ENCODE peak calls at places on chromosomes 16 and 17, in four cellular contexts. I, M, K and E are unnamed samples.
A peak's percentile ranks its signal among the peaks of the same experiment; 100 is the strongest.

GRCh38 chr16:11439790-11440656 is 94.8 kb downstream of the RMI2 start:
- DNase-seq in M (no peak), K (no peak), I (no peak), E (no peak)

GRCh38 chr17:7046127-7046724 is 2.3 kb upstream of the SLC16A11 start:
- DNase-seq in M (peak; percentile 95), K (no peak), I (peak; percentile 71), E (no peak)

GRCh38 chr16:16940351-16940750 is 530.4 kb downstream of the XYLT1 start:
- DNase-seq in I (no peak), M (no peak), K (no peak), E (no peak)

GRCh38 chr17:27338536-27338985 is 44.6 kb downstream of the WSB1 start:
- DNase-seq in K (no peak), I (no peak), M (no peak), E (no peak)

GRCh38 chr16:67977005-67977404 is 3.3 kb downstream of the DPEP3 start:
- DNase-seq in M (no peak), K (no peak), I (no peak), E (no peak)

GRCh38 chr17:27494192-27495091 is 38.2 kb downstream of the KSR1 start:
- DNase-seq in I (peak; percentile 51), M (peak; percentile 92), K (no peak), E (peak; percentile 83)

GRCh38 chr17:35734396-35734795 is 3.0 kb downstream of the RASL10B start:
- DNase-seq in K (no peak), M (no peak), I (no peak), E (no peak)

GRCh38 chr17:57708401-57708800 is 36.7 kb downstream of the CCDC182 start:
- DNase-seq in I (no peak), K (no peak), M (no peak), E (no peak)

GRCh38 chr16:2372684-2373083 is 32.2 kb upstream of the ABCA3 start:
- DNase-seq in M (no peak), I (no peak), K (no peak), E (no peak)

GRCh38 chr17:79811036-79811887 is 14.4 kb upstream of the CBX8 start:
- DNase-seq in I (peak; percentile 50), M (no peak), K (no peak), E (peak; percentile 68)

GRCh38 chr17:47423406-47424295 is 99.9 kb downstream of the EFCAB13 start:
- DNase-seq in K (no peak), I (no peak), M (peak; percentile 58), E (peak; percentile 54)

GRCh38 chr17:71237903-71238538 is 882.8 kb upstream of the SOX9 start:
- DNase-seq in M (no peak), K (no peak), I (peak; percentile 57), E (no peak)

GRCh38 chr17:43401293-43401692 is 2.5 kb downstream of the ARL4D start:
- DNase-seq in I (no peak), K (no peak), M (no peak), E (peak; percentile 83)
- H3K27ac ChIP-seq in I (peak overlapping the region; percentile 33), K (peak overlapping the region; percentile 97), M (peak overlapping the region; percentile 94), E (peak overlapping the region; percentile 90)

GRCh38 chr16:35203636-35204035 is 1744.2 kb downstream of the TP53TG3F start:
- DNase-seq in I (no peak), K (no peak), M (no peak), E (no peak)
- H3K9me3 ChIP-seq in I (peaks cover 5% of the 10 kb centered on the region), K (peaks cover 18% of the 10 kb centered on the region), M (no peaks in the 10 kb centered on the region), E (no peaks in the 10 kb centered on the region)

GRCh38 chr16:88809676-88810165 is 2.0 kb downstream of the APRT start:
- DNase-seq in M (no peak), K (no peak), I (no peak), E (no peak)

GRCh38 chr16:88806491-88807111 is 3.0 kb downstream of the CDT1 start:
- DNase-seq in M (no peak), K (no peak), I (no peak), E (no peak)

GRCh38 chr16:88809068-88809675 is 2.6 kb downstream of the APRT start:
- DNase-seq in I (no peak), K (no peak), M (no peak), E (no peak)

GRCh38 chr16:88807142-88807625 is 3.6 kb downstream of the CDT1 start:
- DNase-seq in I (no peak), K (no peak), M (no peak), E (no peak)

DNA sequence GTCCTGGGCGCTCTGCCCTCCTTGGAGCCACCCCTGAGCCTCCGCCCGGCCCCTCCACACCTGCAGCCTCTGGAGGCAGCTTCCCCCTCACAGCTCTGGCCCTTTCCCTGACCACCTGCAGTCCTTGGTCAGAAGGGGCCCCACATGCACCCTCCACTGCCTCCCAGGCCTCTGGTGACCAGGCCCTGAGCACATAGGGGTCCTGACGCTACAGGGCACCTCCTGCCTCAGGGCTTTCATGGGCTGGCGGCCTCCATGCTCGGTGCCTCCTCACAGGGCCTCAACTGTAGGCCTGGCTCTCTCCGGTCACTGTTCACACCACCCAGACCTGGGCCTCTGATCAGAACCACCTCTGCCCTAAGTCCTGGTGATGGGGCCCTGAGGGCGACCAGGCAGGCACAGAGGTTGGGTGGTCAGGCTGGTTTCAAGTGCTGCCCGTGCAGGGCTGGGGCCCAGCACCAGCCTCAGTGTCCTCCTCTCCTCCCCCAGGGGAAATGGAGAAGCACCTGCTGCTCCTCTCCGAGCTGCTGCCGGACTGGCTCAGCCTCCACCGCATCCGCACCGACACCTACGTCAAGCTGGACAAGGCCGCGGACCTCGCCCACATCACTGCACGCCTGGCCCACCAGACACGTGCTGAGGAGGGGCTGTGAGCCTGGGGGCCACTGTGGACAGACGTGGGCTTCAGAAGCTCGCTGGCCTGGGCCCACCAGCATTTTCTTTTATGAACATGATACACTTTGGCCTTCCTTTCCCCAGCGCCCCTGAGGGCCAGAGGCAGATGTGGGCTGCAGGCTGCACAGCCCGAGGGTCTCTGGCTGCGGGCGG is 3.9 kb downstream of the APRT start:
- DNase-seq in M (no peak), K (no peak), I (no peak), E (no peak)
- TF ChIP-seq POLR2AphosphoS5 in M (no peak), K (no peak), I (peak; percentile 42), E (no peak)

GRCh38 chr16:30380801-30381208 is 1.6 kb downstream of the SEPTIN1 start:
- DNase-seq in I (no peak), M (no peak), K (no peak), E (no peak)

GRCh38 chr16:30378236-30379164 is 3.9 kb downstream of the SEPTIN1 start:
- DNase-seq in I (peak; percentile 92), M (peak; percentile 100), K (peak; percentile 100), E (peak; percentile 100)

GRCh38 chr16:30380072-30380471 is 2.3 kb downstream of the SEPTIN1 start:
- DNase-seq in K (no peak), I (no peak), M (no peak), E (no peak)

GRCh38 chr16:30377812-30378235 is 3.2 kb downstream of the MYL11 start:
- DNase-seq in M (peak; percentile 94), K (peak; percentile 98), I (peak; percentile 85), E (peak; percentile 98)

DNA sequence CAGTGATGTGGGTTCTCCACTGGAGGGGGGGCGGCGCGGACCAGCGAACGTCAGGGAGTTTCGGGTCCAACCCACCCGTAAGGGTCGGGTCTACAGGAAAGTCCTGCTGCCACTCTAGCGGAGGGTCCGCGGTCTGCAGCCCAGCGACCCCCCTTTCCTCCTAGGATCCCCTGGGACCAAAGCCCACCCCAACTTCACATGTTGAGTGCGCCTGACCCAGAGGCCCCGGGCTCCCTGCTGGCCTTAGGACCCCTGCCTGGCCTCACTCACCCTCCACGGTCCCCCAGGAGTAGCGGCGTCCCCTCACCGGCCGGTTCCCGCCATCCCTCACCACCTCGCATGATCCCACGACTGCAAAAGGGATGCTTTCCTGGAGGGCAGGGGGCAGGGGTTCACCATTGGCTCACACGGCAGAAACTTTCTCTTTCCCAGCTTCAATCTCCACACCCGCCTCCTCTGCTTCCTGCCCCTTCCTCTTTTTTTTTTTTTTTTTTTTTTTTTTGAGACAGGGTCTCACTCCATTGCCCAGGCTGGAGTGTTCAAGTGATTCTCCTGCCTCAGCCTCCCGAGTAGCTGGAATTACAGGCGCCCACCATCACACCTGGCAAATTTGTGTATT is 3.1 kb downstream of the SEPTIN1 start:
- DNase-seq in I (no peak), M (no peak), K (no peak), E (no peak)
- H3K27ac ChIP-seq in I (peak overlapping the region; percentile 97), M (peak overlapping the region; percentile 96), K (peak overlapping the region; percentile 99), E (peak overlapping the region; percentile 100)

GRCh38 chr17:4807534-4808377 is 804 bp downstream of the PLD2 start:
- DNase-seq in M (peak; percentile 15), K (no peak), I (no peak), E (no peak)
- H3K9me3 ChIP-seq in M (no peaks in the 10 kb centered on the region), K (no peaks in the 10 kb centered on the region), I (no peaks in the 10 kb centered on the region), E (no peaks in the 10 kb centered on the region)

GRCh38 chr17:50125420-50125997 is 4.5 kb downstream of the SAMD14 start:
- DNase-seq in K (no peak), M (no peak), I (no peak), E (no peak)

GRCh38 chr17:50129303-50129945 is 536 bp downstream of the SAMD14 start:
- DNase-seq in M (no peak), I (no peak), K (no peak), E (no peak)

GRCh38 chr17:50128441-50129302 is 1.3 kb downstream of the SAMD14 start:
- DNase-seq in K (no peak), I (no peak), M (no peak), E (no peak)

GRCh38 chr17:50129946-50130777 is at the start of gene SAMD14:
- DNase-seq in M (no peak), I (no peak), K (no peak), E (no peak)

GRCh38 chr17:50127661-50128361 is 2.1 kb downstream of the SAMD14 start:
- DNase-seq in I (no peak), M (no peak), K (no peak), E (no peak)
- TF ChIP-seq POLR2AphosphoS5 in I (no peak), M (no peak), K (no peak), E (no peak)

GRCh38 chr16:78684040-78684611 is 584.7 kb downstream of the WWOX start:
- DNase-seq in M (peak; percentile 28), I (no peak), K (peak; percentile 93), E (peak; percentile 81)
- H3K27ac ChIP-seq in M (peak overlapping the region; percentile 57), I (no peak overlapping the region), K (no peak overlapping the region), E (no peak overlapping the region)